ENCODE peak calls at places on chromosomes 3 and 15, in nine cellular contexts. L, O, A, J, R, E, Q, B and D are unnamed samples.

GRCh38 chr3:152556731-152557254 is 278.1 kb upstream of the P2RY1 start:
- DNase-seq in L (no peak), O (no peak), A (no peak), J (no peak), R (no peak), E (peak), Q (peak), B (peak), D (peak)

GRCh38 chr15:20357139-20358065 is 184.2 kb downstream of the GOLGA6L6 start:
- DNase-seq in L (no peak), O (no peak), A (peak), J (peak), R (no peak), E (no peak), Q (no peak), B (peak), D (peak)

GRCh38 chr3:13702226-13702820 is 153.4 kb downstream of the FBLN2 start:
- DNase-seq in L (no peak), O (no peak), A (no peak), J (peak), R (no peak), E (no peak), Q (no peak), B (no peak), D (no peak)

GRCh38 chr3:157718835-157719234 is 215.6 kb upstream of the VEPH1 start:
- DNase-seq in L (no peak), O (no peak), A (no peak), J (no peak), R (no peak), E (no peak), Q (no peak), B (no peak), D (peak)

GRCh38 chr15:25803036-25803435 is 60.1 kb downstream of the ATP10A start:
- DNase-seq in L (no peak), O (no peak), A (no peak), J (no peak), R (no peak), E (no peak), Q (no peak), B (peak), D (no peak)

GRCh38 chr15:65790692-65791334 is 1.3 kb downstream of the DENND4A start:
- DNase-seq in L (no peak), O (no peak), A (no peak), J (no peak), R (peak), E (peak), Q (peak), B (peak), D (peak)

GRCh38 chr15:45106002-45106790 is 7.8 kb downstream of the DUOX2 start:
- DNase-seq in L (no peak), O (no peak), A (no peak), J (peak), R (no peak), E (no peak), Q (no peak), B (peak), D (no peak)

GRCh38 chr3:167996514-167996913 is 99.2 kb downstream of the GOLIM4 start:
- DNase-seq in L (no peak), O (no peak), A (no peak), J (no peak), R (no peak), E (no peak), Q (no peak), B (no peak), D (no peak)

GRCh38 chr15:65611888-65612615 is 1.1 kb upstream of the INTS14 start:
- DNase-seq in L (no peak), O (no peak), A (no peak), J (no peak), R (peak), E (peak), Q (no peak), B (peak), D (no peak)

GRCh38 chr3:167209011-167209410 is 171.1 kb downstream of the ZBBX start:
- DNase-seq in L (no peak), O (no peak), A (no peak), J (no peak), R (no peak), E (no peak), Q (no peak), B (no peak), D (peak)